ENCODE peak calls at places on chromosomes 16 and 17, in six cellular contexts. K, W, M, E, C and G are unnamed samples.

GRCh38 chr16:52069866-52070265 is 477.1 kb downstream of the TOX3 start:
- DNase-seq in W (no peak), M (no peak), E (peak; percentile 27), C (no peak), K (peak; percentile 54), G (no peak)

GRCh38 chr16:81846105-81846504 is 67.0 kb downstream of the PLCG2 start:
- DNase-seq in W (no peak), C (no peak), K (no peak), M (no peak), E (no peak), G (no peak)

GRCh38 chr17:44952946-44953475 is 5.4 kb upstream of the KIF18B start:
- DNase-seq in M (no peak), W (no peak), C (no peak), K (no peak), E (no peak), G (no peak)

GRCh38 chr17:63567229-63567628 is 17.0 kb downstream of the DCAF7 start:
- DNase-seq in M (no peak), K (no peak), E (no peak), C (no peak), W (no peak), G (no peak)

GRCh38 chr16:2511996-2512919 is 1.5 kb upstream of the ATP6V0C start:
- DNase-seq in K (no peak), C (no peak), W (no peak), M (no peak), E (no peak), G (no peak)

GRCh38 chr16:88628512-88628974 is 9.8 kb upstream of the IL17C start:
- DNase-seq in K (no peak), M (no peak), C (no peak), W (no peak), E (no peak), G (peak; percentile 35)

GRCh38 chr17:33778505-33779398 is 476.3 kb upstream of the CCL2 start:
- DNase-seq in K (peak; percentile 55), E (no peak), M (peak; percentile 29), C (peak; percentile 64), W (no peak), G (peak; percentile 58)

GRCh38 chr17:55416000-55416399 is 5.6 kb downstream of the MMD start:
- DNase-seq in W (no peak), C (no peak), E (no peak), K (no peak), M (no peak), G (no peak)

GRCh38 chr16:84246679-84247077 is 6.9 kb upstream of the KCNG4 start:
- DNase-seq in K (no peak), W (no peak), C (no peak), E (no peak), M (no peak), G (no peak)

GRCh38 chr17:1455291-1455747 is 713 bp downstream of the CRK start:
- DNase-seq in M (no peak), C (peak; percentile 70), K (peak; percentile 46), E (peak; percentile 53), W (no peak), G (peak; percentile 41)

GRCh38 chr16:79839851-79840321 is 239.3 kb upstream of the MAF start:
- DNase-seq in C (no peak), K (no peak), W (no peak), E (no peak), M (no peak), G (no peak)

GRCh38 chr17:74860229-74860998 is 729 bp upstream of the GRIN2C start:
- DNase-seq in K (no peak), W (no peak), E (no peak), C (no peak), M (no peak), G (no peak)

GRCh38 chr16:67425046-67425445 is 5.9 kb upstream of the HSD11B2 start:
- DNase-seq in C (no peak), K (no peak), M (no peak), W (no peak), E (no peak), G (no peak)

GRCh38 chr17:66126231-66126630 is 65.7 kb downstream of the CEP112 start:
- DNase-seq in K (no peak), M (no peak), C (no peak), W (no peak), E (no peak), G (no peak)

GRCh38 chr16:57538235-57538711 is 1.9 kb upstream of the CCDC102A start:
- DNase-seq in M (peak; percentile 14), C (peak; percentile 80), E (no peak), W (no peak), K (no peak), G (no peak)

GRCh38 chr17:19613979-19614378 is 34.6 kb upstream of the ALDH3A2 start:
- DNase-seq in K (no peak), M (no peak), C (no peak), W (no peak), E (no peak), G (no peak)

GRCh38 chr17:5501725-5502124 is 15.4 kb downstream of the MIS12 start:
- DNase-seq in E (no peak), M (no peak), K (no peak), C (no peak), W (no peak), G (no peak)